ENCODE peak calls at places on chromosome 21, in seven cellular contexts. J is astrocyte of the spinal cord, P is lower lobe of right lung, G is tibial nerve, E is lung, L is fibroblast of lung, X is GM06990. Q is an unnamed sample.

GRCh38 chr21:43193651-43194302 is 25.0 kb downstream of the CRYAA start:
- DNase-seq in E (no peak), L (peak; percentile 87), G (peak; percentile 17), P (no peak), X (no peak), J (peak; percentile 76), Q (peak; percentile 69)

GRCh38 chr21:35932232-35932911 is 128.0 kb downstream of the SETD4 start:
- DNase-seq in E (peak; percentile 39), P (peak; percentile 48), L (peak; percentile 91), G (peak; percentile 52), J (peak; percentile 91), X (peak; percentile 37), Q (peak; percentile 97)

GRCh38 chr21:27649323-27649722 is 682.4 kb upstream of the ADAMTS5 start:
- DNase-seq in G (no peak), P (no peak), E (no peak), J (peak; percentile 88), L (peak; percentile 88), X (no peak), Q (peak; percentile 90)

GRCh38 chr21:43196789-43197188 is 28.0 kb downstream of the CRYAA start:
- DNase-seq in P (no peak), L (no peak), J (no peak), G (peak; percentile 23), E (no peak), X (no peak), Q (no peak)

GRCh38 chr21:34845521-34846213 is 176.9 kb downstream of the CLIC6 start:
- DNase-seq in E (peak; percentile 64), J (peak; percentile 95), G (no peak), L (peak; percentile 95), X (peak; percentile 58), P (peak; percentile 68), Q (peak; percentile 76)

GRCh38 chr21:43884861-43885370 is 19.9 kb downstream of the AGPAT3 start:
- DNase-seq in L (no peak), E (no peak), J (no peak), P (no peak), G (no peak), X (no peak), Q (peak; percentile 24)

GRCh38 chr21:46372014-46372485 is 48.1 kb downstream of the PCNT start:
- DNase-seq in J (no peak), G (no peak), X (no peak), L (no peak), E (no peak), P (no peak), Q (no peak)

GRCh38 chr21:35011681-35012080 is 37.4 kb downstream of the RUNX1 start:
- DNase-seq in P (no peak), L (peak; percentile 67), G (no peak), E (no peak), J (peak; percentile 69), X (no peak), Q (no peak)

GRCh38 chr21:16942703-16943102 is 570.1 kb upstream of the CXADR start:
- DNase-seq in X (no peak), G (no peak), J (peak; percentile 24), E (no peak), L (peak; percentile 29), P (no peak), Q (peak; percentile 20)

GRCh38 chr21:17901458-17902092 is 82.4 kb upstream of the C21orf91 start:
- DNase-seq in J (peak; percentile 22), G (no peak), P (no peak), L (peak; percentile 35), E (no peak), X (peak; percentile 20), Q (no peak)

GRCh38 chr21:34830386-34831140 is 161.8 kb downstream of the CLIC6 start:
- DNase-seq in P (no peak), L (no peak), J (no peak), G (no peak), X (no peak), E (no peak), Q (no peak)

GRCh38 chr21:38817371-38818335 is 11.9 kb downstream of the ETS2 start:
- DNase-seq in G (no peak), E (no peak), X (no peak), P (no peak), L (peak; percentile 79), J (peak; percentile 66), Q (peak; percentile 79)

GRCh38 chr21:16418663-16419062 is 688.9 kb downstream of the USP25 start:
- DNase-seq in E (no peak), G (no peak), P (no peak), X (no peak), L (peak; percentile 18), J (no peak), Q (no peak)

GRCh38 chr21:16838330-16838729 is 674.5 kb upstream of the CXADR start:
- DNase-seq in J (peak; percentile 23), L (peak; percentile 57), E (no peak), P (no peak), G (no peak), X (no peak), Q (no peak)

GRCh38 chr21:42645211-42646075 is 8.0 kb upstream of the PDE9A start:
- DNase-seq in E (no peak), L (no peak), G (no peak), J (no peak), X (no peak), P (no peak), Q (no peak)

GRCh38 chr21:40386301-40386911 is 460.6 kb downstream of the DSCAM start:
- DNase-seq in L (peak; percentile 25), P (peak; percentile 67), G (peak; percentile 39), J (peak; percentile 9), X (no peak), E (peak; percentile 34), Q (no peak)

GRCh38 chr21:26597023-26597422 is 23.9 kb upstream of the CYYR1 start:
- DNase-seq in G (no peak), E (no peak), P (no peak), L (no peak), X (no peak), J (no peak), Q (peak; percentile 6)

GRCh38 chr21:38297193-38297592 is 40.4 kb downstream of the KCNJ15 start:
- DNase-seq in P (no peak), G (no peak), E (no peak), J (peak; percentile 89), X (no peak), L (peak; percentile 89), Q (peak; percentile 78)

GRCh38 chr21:19908386-19908785 is 1089.8 kb upstream of the NCAM2 start:
- DNase-seq in E (no peak), L (no peak), J (no peak), G (no peak), P (no peak), X (no peak), Q (no peak)

GRCh38 chr21:36522174-36522810 is 42.4 kb upstream of the CLDN14 start:
- DNase-seq in J (no peak), E (no peak), X (no peak), L (no peak), P (no peak), G (no peak), Q (no peak)

GRCh38 chr21:41993744-41994143 is 16.4 kb downstream of the ZBTB21 start:
- DNase-seq in G (no peak), E (no peak), X (no peak), J (peak; percentile 76), P (no peak), L (peak; percentile 85), Q (peak; percentile 92)

GRCh38 chr21:33748903-33749302 is 106.6 kb downstream of the ITSN1 start:
- DNase-seq in E (no peak), J (no peak), X (no peak), P (no peak), G (no peak), L (no peak), Q (no peak)

GRCh38 chr21:38166214-38166547 is 90.6 kb upstream of the KCNJ15 start:
- DNase-seq in G (no peak), J (no peak), X (no peak), L (no peak), P (no peak), E (no peak), Q (no peak)

GRCh38 chr21:44948426-44949120 is 8.7 kb downstream of the SLX9 start:
- DNase-seq in E (no peak), J (no peak), L (no peak), G (no peak), P (peak; percentile 47), X (no peak), Q (no peak)

GRCh38 chr21:44949161-44950015 is 9.6 kb downstream of the SLX9 start:
- DNase-seq in P (peak; percentile 90), E (peak; percentile 84), G (peak; percentile 96), J (peak; percentile 58), X (peak; percentile 53), L (peak; percentile 46), Q (peak; percentile 79)

GRCh38 chr21:44946254-44947041 is 6.6 kb downstream of the SLX9 start:
- DNase-seq in P (peak; percentile 42), J (no peak), X (peak; percentile 3), E (no peak), L (no peak), G (no peak), Q (no peak)

GRCh38 chr21:44947930-44948331 is 8.1 kb downstream of the SLX9 start:
- DNase-seq in X (no peak), L (no peak), P (peak; percentile 48), G (no peak), E (no peak), J (no peak), Q (no peak)

DNA sequence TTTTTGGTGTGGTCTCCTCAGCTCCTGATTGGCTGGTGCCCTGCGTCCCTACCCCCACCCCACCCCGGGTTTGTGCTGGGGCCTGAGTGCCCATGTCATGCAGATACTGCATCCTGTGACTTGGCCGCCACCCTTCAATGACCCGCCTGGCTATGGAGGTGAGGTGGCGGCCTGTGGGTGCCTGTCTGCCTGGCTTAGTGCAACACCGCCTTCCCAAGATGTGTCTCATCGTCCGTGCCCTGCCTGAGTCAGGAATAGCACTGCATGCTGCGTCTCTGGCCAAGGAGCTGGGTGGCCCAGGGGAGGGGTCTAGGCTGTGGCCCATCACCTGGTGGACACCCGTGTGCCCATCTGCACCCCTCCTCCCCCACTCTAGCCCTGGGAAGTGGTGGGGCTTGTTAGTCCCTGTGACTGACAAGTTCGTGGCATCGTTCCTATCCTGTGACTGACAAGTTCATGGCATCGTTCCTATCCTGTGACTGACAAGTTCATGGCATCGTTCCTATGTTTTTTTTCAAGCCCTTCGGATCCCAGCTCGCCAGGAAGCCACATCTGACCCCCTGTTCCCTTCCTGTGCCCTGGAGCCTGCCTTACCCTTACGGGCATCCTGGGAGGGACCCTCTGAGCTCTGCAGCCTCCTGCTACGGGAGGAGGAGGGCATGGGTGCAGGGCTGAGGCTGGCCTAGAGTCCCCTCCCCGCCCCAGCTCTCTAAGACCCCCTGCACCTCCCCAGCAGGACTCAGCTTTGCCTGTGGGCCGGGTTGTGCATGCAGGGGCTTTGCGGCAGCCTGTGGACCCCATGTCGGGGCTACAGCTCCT is 7.5 kb downstream of the SLX9 start:
- DNase-seq in G (no peak), E (no peak), J (no peak), L (no peak), P (peak; percentile 41), X (peak; percentile 5), Q (no peak)
- TF ChIP-seq CTCF in G (no peak), E (no peak), J (no peak), L (no peak), P (no peak), X (no peak), Q (no peak)

GRCh38 chr21:29075706-29076447 is 2.4 kb upstream of the CCT8 start:
- DNase-seq in P (no peak), J (no peak), L (peak; percentile 38), G (no peak), E (no peak), X (no peak), Q (no peak)
- H3K4me3 ChIP-seq in P (no peak overlapping the region), J (no peak overlapping the region), L (no peak overlapping the region), G (no peak overlapping the region), E (no peak overlapping the region), X (no peak overlapping the region), Q (no peak overlapping the region)

GRCh38 chr21:45152265-45152746 is 77.9 kb downstream of the ADARB1 start:
- DNase-seq in E (no peak), X (peak; percentile 78), L (peak; percentile 65), G (no peak), P (peak; percentile 77), J (peak; percentile 26), Q (no peak)
- TF ChIP-seq CTCF in E (peak; percentile 26), X (peak; percentile 61), L (no peak), G (no peak), P (peak; percentile 34), J (peak; percentile 71), Q (no peak)

GRCh38 chr21:31444061-31444460 is 100.0 kb upstream of the TIAM1 start:
- DNase-seq in E (no peak), X (no peak), P (no peak), L (no peak), J (no peak), G (peak; percentile 11), Q (no peak)
- H3K4me3 ChIP-seq in E (no peak overlapping the region), X (no peak overlapping the region), P (no peak overlapping the region), L (no peak overlapping the region), J (no peak overlapping the region), G (no peak overlapping the region), Q (no peak overlapping the region)